ENCODE peak calls at places on chromosomes 5 and 9, in eight cellular contexts. One of them, this sample, is unnamed.

GRCh38 chr5:69432412-69433206 is 17.7 kb downstream of the MARVELD2 start:
- DNase-seq in fibroblast of mammary gland: no peak
- DNase-seq in uterus: no peak
- DNase-seq in foreskin fibroblast: no peak
- DNase-seq in CD8-positive, alpha-beta memory T cell: no peak
- DNase-seq in coronary artery: no peak
- DNase-seq in mucosa of descending colon: no peak
- DNase-seq in stimulated activated CD8-positive, alpha-beta memory T cell treated with anti-CD3 and anti-CD28 coated beads, Interleukin-2, amount 100 ng/mL, for 48 hours: no peak
- DNase-seq in this sample: no peak

GRCh38 chr5:34503379-34504346 is 152.5 kb upstream of the RAI14 start:
- DNase-seq in coronary artery: no peak
- DNase-seq in fibroblast of mammary gland: no peak
- DNase-seq in stimulated activated CD8-positive, alpha-beta memory T cell treated with anti-CD3 and anti-CD28 coated beads, Interleukin-2, amount 100 ng/mL, for 48 hours: no peak
- DNase-seq in foreskin fibroblast: no peak
- DNase-seq in uterus: no peak
- DNase-seq in mucosa of descending colon: no peak
- DNase-seq in CD8-positive, alpha-beta memory T cell: no peak
- DNase-seq in this sample: no peak

GRCh38 chr9:97982191-97982718 is 886 bp upstream of the ANP32B start:
- DNase-seq in CD8-positive, alpha-beta memory T cell: no peak
- DNase-seq in stimulated activated CD8-positive, alpha-beta memory T cell treated with anti-CD3 and anti-CD28 coated beads, Interleukin-2, amount 100 ng/mL, for 48 hours: no peak
- DNase-seq in foreskin fibroblast: peak
- DNase-seq in uterus: no peak
- DNase-seq in mucosa of descending colon: peak
- DNase-seq in coronary artery: no peak
- DNase-seq in fibroblast of mammary gland: peak
- DNase-seq in this sample: peak

GRCh38 chr5:120447706-120448239 is 16.3 kb upstream of the PRR16 start:
- DNase-seq in foreskin fibroblast: peak
- DNase-seq in coronary artery: no peak
- DNase-seq in stimulated activated CD8-positive, alpha-beta memory T cell treated with anti-CD3 and anti-CD28 coated beads, Interleukin-2, amount 100 ng/mL, for 48 hours: no peak
- DNase-seq in uterus: no peak
- DNase-seq in CD8-positive, alpha-beta memory T cell: no peak
- DNase-seq in fibroblast of mammary gland: peak
- DNase-seq in mucosa of descending colon: no peak
- DNase-seq in this sample: no peak

GRCh38 chr9:130327781-130328348 is 62.3 kb downstream of the HMCN2 start:
- DNase-seq in foreskin fibroblast: peak
- DNase-seq in fibroblast of mammary gland: peak
- DNase-seq in mucosa of descending colon: no peak
- DNase-seq in stimulated activated CD8-positive, alpha-beta memory T cell treated with anti-CD3 and anti-CD28 coated beads, Interleukin-2, amount 100 ng/mL, for 48 hours: no peak
- DNase-seq in uterus: peak
- DNase-seq in CD8-positive, alpha-beta memory T cell: no peak
- DNase-seq in coronary artery: no peak
- DNase-seq in this sample: peak

GRCh38 chr9:128160603-128160987 is 530 bp downstream of the BBLN start:
- DNase-seq in CD8-positive, alpha-beta memory T cell: no peak
- DNase-seq in mucosa of descending colon: no peak
- DNase-seq in foreskin fibroblast: peak
- DNase-seq in stimulated activated CD8-positive, alpha-beta memory T cell treated with anti-CD3 and anti-CD28 coated beads, Interleukin-2, amount 100 ng/mL, for 48 hours: peak
- DNase-seq in fibroblast of mammary gland: peak
- DNase-seq in uterus: no peak
- DNase-seq in coronary artery: no peak
- DNase-seq in this sample: peak

GRCh38 chr9:97633859-97634485 is 351 bp downstream of the NCBP1 start:
- DNase-seq in mucosa of descending colon: no peak
- DNase-seq in fibroblast of mammary gland: no peak
- DNase-seq in uterus: no peak
- DNase-seq in coronary artery: no peak
- DNase-seq in stimulated activated CD8-positive, alpha-beta memory T cell treated with anti-CD3 and anti-CD28 coated beads, Interleukin-2, amount 100 ng/mL, for 48 hours: no peak
- DNase-seq in CD8-positive, alpha-beta memory T cell: no peak
- DNase-seq in foreskin fibroblast: peak
- DNase-seq in this sample: no peak

GRCh38 chr9:132575005-132575609 is 7.3 kb upstream of the BARHL1 start:
- DNase-seq in uterus: no peak
- DNase-seq in stimulated activated CD8-positive, alpha-beta memory T cell treated with anti-CD3 and anti-CD28 coated beads, Interleukin-2, amount 100 ng/mL, for 48 hours: peak
- DNase-seq in foreskin fibroblast: peak
- DNase-seq in CD8-positive, alpha-beta memory T cell: no peak
- DNase-seq in coronary artery: no peak
- DNase-seq in mucosa of descending colon: peak
- DNase-seq in fibroblast of mammary gland: peak
- DNase-seq in this sample: peak

GRCh38 chr9:89797970-89798369 is 193.2 kb downstream of the GADD45G start:
- DNase-seq in foreskin fibroblast: no peak
- DNase-seq in mucosa of descending colon: no peak
- DNase-seq in stimulated activated CD8-positive, alpha-beta memory T cell treated with anti-CD3 and anti-CD28 coated beads, Interleukin-2, amount 100 ng/mL, for 48 hours: no peak
- DNase-seq in coronary artery: no peak
- DNase-seq in fibroblast of mammary gland: no peak
- DNase-seq in CD8-positive, alpha-beta memory T cell: no peak
- DNase-seq in uterus: no peak
- DNase-seq in this sample: no peak

GRCh38 chr5:144385597-144385996 is 214.9 kb downstream of the KCTD16 start:
- DNase-seq in CD8-positive, alpha-beta memory T cell: no peak
- DNase-seq in stimulated activated CD8-positive, alpha-beta memory T cell treated with anti-CD3 and anti-CD28 coated beads, Interleukin-2, amount 100 ng/mL, for 48 hours: no peak
- DNase-seq in coronary artery: no peak
- DNase-seq in uterus: no peak
- DNase-seq in mucosa of descending colon: no peak
- DNase-seq in foreskin fibroblast: no peak
- DNase-seq in fibroblast of mammary gland: no peak
- DNase-seq in this sample: no peak

GRCh38 chr5:138698713-138699112 is 54.5 kb upstream of the CTNNA1 start:
- DNase-seq in stimulated activated CD8-positive, alpha-beta memory T cell treated with anti-CD3 and anti-CD28 coated beads, Interleukin-2, amount 100 ng/mL, for 48 hours: no peak
- DNase-seq in CD8-positive, alpha-beta memory T cell: no peak
- DNase-seq in mucosa of descending colon: no peak
- DNase-seq in fibroblast of mammary gland: no peak
- DNase-seq in uterus: no peak
- DNase-seq in coronary artery: no peak
- DNase-seq in foreskin fibroblast: no peak
- DNase-seq in this sample: no peak

GRCh38 chr5:38666668-38667498 is 110.4 kb upstream of the LIFR start:
- DNase-seq in mucosa of descending colon: no peak
- DNase-seq in uterus: no peak
- DNase-seq in fibroblast of mammary gland: peak
- DNase-seq in stimulated activated CD8-positive, alpha-beta memory T cell treated with anti-CD3 and anti-CD28 coated beads, Interleukin-2, amount 100 ng/mL, for 48 hours: no peak
- DNase-seq in CD8-positive, alpha-beta memory T cell: no peak
- DNase-seq in coronary artery: no peak
- DNase-seq in foreskin fibroblast: peak
- DNase-seq in this sample: peak

GRCh38 chr5:150945501-150945900 is 40.7 kb upstream of the ZNF300 start:
- DNase-seq in mucosa of descending colon: no peak
- DNase-seq in stimulated activated CD8-positive, alpha-beta memory T cell treated with anti-CD3 and anti-CD28 coated beads, Interleukin-2, amount 100 ng/mL, for 48 hours: no peak
- DNase-seq in coronary artery: no peak
- DNase-seq in foreskin fibroblast: peak
- DNase-seq in uterus: no peak
- DNase-seq in CD8-positive, alpha-beta memory T cell: no peak
- DNase-seq in fibroblast of mammary gland: peak
- DNase-seq in this sample: no peak

GRCh38 chr5:138032028-138032571 is 779 bp downstream of the FAM13B start:
- DNase-seq in mucosa of descending colon: peak
- DNase-seq in uterus: peak
- DNase-seq in coronary artery: no peak
- DNase-seq in foreskin fibroblast: peak
- DNase-seq in CD8-positive, alpha-beta memory T cell: no peak
- DNase-seq in stimulated activated CD8-positive, alpha-beta memory T cell treated with anti-CD3 and anti-CD28 coated beads, Interleukin-2, amount 100 ng/mL, for 48 hours: peak
- DNase-seq in fibroblast of mammary gland: peak
- DNase-seq in this sample: peak

GRCh38 chr9:2496934-2497333 is 124.7 kb upstream of the VLDLR start:
- DNase-seq in foreskin fibroblast: no peak
- DNase-seq in coronary artery: no peak
- DNase-seq in stimulated activated CD8-positive, alpha-beta memory T cell treated with anti-CD3 and anti-CD28 coated beads, Interleukin-2, amount 100 ng/mL, for 48 hours: no peak
- DNase-seq in CD8-positive, alpha-beta memory T cell: no peak
- DNase-seq in fibroblast of mammary gland: no peak
- DNase-seq in uterus: no peak
- DNase-seq in mucosa of descending colon: no peak
- DNase-seq in this sample: no peak

GRCh38 chr5:100900142-100900795 is 2.8 kb downstream of the ST8SIA4 start:
- DNase-seq in stimulated activated CD8-positive, alpha-beta memory T cell treated with anti-CD3 and anti-CD28 coated beads, Interleukin-2, amount 100 ng/mL, for 48 hours: peak
- DNase-seq in fibroblast of mammary gland: peak
- DNase-seq in foreskin fibroblast: peak
- DNase-seq in uterus: no peak
- DNase-seq in coronary artery: no peak
- DNase-seq in CD8-positive, alpha-beta memory T cell: no peak
- DNase-seq in mucosa of descending colon: peak
- DNase-seq in this sample: peak

GRCh38 chr9:70021026-70021571 is 22.5 kb upstream of the MAMDC2 start:
- DNase-seq in stimulated activated CD8-positive, alpha-beta memory T cell treated with anti-CD3 and anti-CD28 coated beads, Interleukin-2, amount 100 ng/mL, for 48 hours: no peak
- DNase-seq in mucosa of descending colon: no peak
- DNase-seq in foreskin fibroblast: peak
- DNase-seq in uterus: no peak
- DNase-seq in coronary artery: no peak
- DNase-seq in CD8-positive, alpha-beta memory T cell: no peak
- DNase-seq in fibroblast of mammary gland: peak
- DNase-seq in this sample: peak

GRCh38 chr5:51889703-51890102 is 506.5 kb downstream of the ISL1 start:
- DNase-seq in mucosa of descending colon: no peak
- DNase-seq in uterus: no peak
- DNase-seq in coronary artery: no peak
- DNase-seq in foreskin fibroblast: no peak
- DNase-seq in CD8-positive, alpha-beta memory T cell: no peak
- DNase-seq in fibroblast of mammary gland: no peak
- DNase-seq in stimulated activated CD8-positive, alpha-beta memory T cell treated with anti-CD3 and anti-CD28 coated beads, Interleukin-2, amount 100 ng/mL, for 48 hours: no peak
- DNase-seq in this sample: no peak

GRCh38 chr5:33794550-33795300 is 97.1 kb downstream of the ADAMTS12 start:
- DNase-seq in coronary artery: no peak
- DNase-seq in mucosa of descending colon: no peak
- DNase-seq in foreskin fibroblast: peak
- DNase-seq in CD8-positive, alpha-beta memory T cell: no peak
- DNase-seq in stimulated activated CD8-positive, alpha-beta memory T cell treated with anti-CD3 and anti-CD28 coated beads, Interleukin-2, amount 100 ng/mL, for 48 hours: no peak
- DNase-seq in uterus: no peak
- DNase-seq in fibroblast of mammary gland: peak
- DNase-seq in this sample: peak

GRCh38 chr5:81482595-81482994 is 88.7 kb upstream of the ACOT12 start:
- DNase-seq in stimulated activated CD8-positive, alpha-beta memory T cell treated with anti-CD3 and anti-CD28 coated beads, Interleukin-2, amount 100 ng/mL, for 48 hours: no peak
- DNase-seq in CD8-positive, alpha-beta memory T cell: no peak
- DNase-seq in uterus: no peak
- DNase-seq in coronary artery: no peak
- DNase-seq in fibroblast of mammary gland: no peak
- DNase-seq in mucosa of descending colon: no peak
- DNase-seq in foreskin fibroblast: no peak
- DNase-seq in this sample: no peak

GRCh38 chr9:87630266-87630665 is 95.7 kb upstream of the CTSL start:
- DNase-seq in mucosa of descending colon: no peak
- DNase-seq in stimulated activated CD8-positive, alpha-beta memory T cell treated with anti-CD3 and anti-CD28 coated beads, Interleukin-2, amount 100 ng/mL, for 48 hours: no peak
- DNase-seq in uterus: no peak
- DNase-seq in fibroblast of mammary gland: no peak
- DNase-seq in CD8-positive, alpha-beta memory T cell: no peak
- DNase-seq in coronary artery: peak
- DNase-seq in foreskin fibroblast: no peak
- DNase-seq in this sample: no peak

GRCh38 chr5:32709789-32710334 is 1.3 kb upstream of the NPR3 start:
- DNase-seq in fibroblast of mammary gland: peak
- DNase-seq in CD8-positive, alpha-beta memory T cell: no peak
- DNase-seq in foreskin fibroblast: peak
- DNase-seq in mucosa of descending colon: peak
- DNase-seq in coronary artery: peak
- DNase-seq in uterus: peak
- DNase-seq in stimulated activated CD8-positive, alpha-beta memory T cell treated with anti-CD3 and anti-CD28 coated beads, Interleukin-2, amount 100 ng/mL, for 48 hours: no peak
- DNase-seq in this sample: peak

GRCh38 chr5:15797116-15797515 is 297.1 kb downstream of the FBXL7 start:
- DNase-seq in CD8-positive, alpha-beta memory T cell: no peak
- DNase-seq in mucosa of descending colon: no peak
- DNase-seq in uterus: no peak
- DNase-seq in coronary artery: no peak
- DNase-seq in foreskin fibroblast: no peak
- DNase-seq in stimulated activated CD8-positive, alpha-beta memory T cell treated with anti-CD3 and anti-CD28 coated beads, Interleukin-2, amount 100 ng/mL, for 48 hours: no peak
- DNase-seq in fibroblast of mammary gland: no peak
- DNase-seq in this sample: no peak

GRCh38 chr5:171673328-171673727 is 112.3 kb upstream of the SMIM23 start:
- DNase-seq in coronary artery: no peak
- DNase-seq in foreskin fibroblast: no peak
- DNase-seq in mucosa of descending colon: no peak
- DNase-seq in stimulated activated CD8-positive, alpha-beta memory T cell treated with anti-CD3 and anti-CD28 coated beads, Interleukin-2, amount 100 ng/mL, for 48 hours: no peak
- DNase-seq in CD8-positive, alpha-beta memory T cell: no peak
- DNase-seq in uterus: no peak
- DNase-seq in fibroblast of mammary gland: peak
- DNase-seq in this sample: no peak

GRCh38 chr5:14036947-14037346 is 92.5 kb upstream of the DNAH5 start:
- DNase-seq in uterus: no peak
- DNase-seq in CD8-positive, alpha-beta memory T cell: no peak
- DNase-seq in fibroblast of mammary gland: peak
- DNase-seq in coronary artery: no peak
- DNase-seq in mucosa of descending colon: no peak
- DNase-seq in foreskin fibroblast: no peak
- DNase-seq in stimulated activated CD8-positive, alpha-beta memory T cell treated with anti-CD3 and anti-CD28 coated beads, Interleukin-2, amount 100 ng/mL, for 48 hours: no peak
- DNase-seq in this sample: no peak

GRCh38 chr5:135740475-135740874 is 94.0 kb upstream of the SLC25A48 start:
- DNase-seq in fibroblast of mammary gland: no peak
- DNase-seq in stimulated activated CD8-positive, alpha-beta memory T cell treated with anti-CD3 and anti-CD28 coated beads, Interleukin-2, amount 100 ng/mL, for 48 hours: no peak
- DNase-seq in mucosa of descending colon: no peak
- DNase-seq in foreskin fibroblast: no peak
- DNase-seq in uterus: no peak
- DNase-seq in CD8-positive, alpha-beta memory T cell: no peak
- DNase-seq in coronary artery: no peak
- DNase-seq in this sample: no peak

GRCh38 chr5:141001854-141002666 is 35.8 kb downstream of the PCDHAC2 start:
- DNase-seq in stimulated activated CD8-positive, alpha-beta memory T cell treated with anti-CD3 and anti-CD28 coated beads, Interleukin-2, amount 100 ng/mL, for 48 hours: no peak
- DNase-seq in foreskin fibroblast: no peak
- DNase-seq in fibroblast of mammary gland: peak
- DNase-seq in coronary artery: no peak
- DNase-seq in uterus: peak
- DNase-seq in mucosa of descending colon: no peak
- DNase-seq in CD8-positive, alpha-beta memory T cell: no peak
- DNase-seq in this sample: no peak

GRCh38 chr9:86721843-86722705 is 225.2 kb downstream of the GAS1 start:
- DNase-seq in stimulated activated CD8-positive, alpha-beta memory T cell treated with anti-CD3 and anti-CD28 coated beads, Interleukin-2, amount 100 ng/mL, for 48 hours: no peak
- DNase-seq in foreskin fibroblast: peak
- DNase-seq in CD8-positive, alpha-beta memory T cell: no peak
- DNase-seq in fibroblast of mammary gland: peak
- DNase-seq in uterus: peak
- DNase-seq in coronary artery: no peak
- DNase-seq in mucosa of descending colon: no peak
- DNase-seq in this sample: peak